ENCODE peak calls at places on chromosomes 7 and 10, in four cellular contexts. D, N, U and V are unnamed samples.

GRCh38 chr7:39565538-39565937 is 666 bp upstream of the YAE1 start:
- DNase-seq in U (no peak), D (no peak), N (no peak), V (no peak)

GRCh38 chr7:141147482-141147881 is 73.6 kb downstream of the TMEM178B start:
- DNase-seq in D (no peak), N (no peak), U (no peak), V (no peak)

GRCh38 chr10:21078410-21079329 is 181.6 kb upstream of the NEBL start:
- DNase-seq in U (peak; percentile 79), N (no peak), D (peak; percentile 61), V (peak; percentile 80)

GRCh38 chr10:103514244-103514643 is 20.7 kb downstream of the NEURL1 start:
- DNase-seq in N (no peak), D (no peak), U (peak; percentile 10), V (no peak)

GRCh38 chr7:66734006-66734405 is 6.5 kb upstream of the RABGEF1 start:
- DNase-seq in N (no peak), U (no peak), D (no peak), V (no peak)

GRCh38 chr10:69479737-69480412 is 28.6 kb downstream of the TSPAN15 start:
- DNase-seq in N (no peak), U (no peak), D (no peak), V (no peak)

GRCh38 chr10:34768261-34768971 is 46.7 kb downstream of the PARD3 start:
- DNase-seq in U (peak; percentile 49), D (peak; percentile 21), N (no peak), V (no peak)

GRCh38 chr7:70585071-70585470 is 546.9 kb upstream of the GALNT17 start:
- DNase-seq in U (no peak), N (no peak), D (no peak), V (no peak)

GRCh38 chr10:21368728-21369425 is 156.6 kb downstream of the SKIDA1 start:
- DNase-seq in U (peak; percentile 92), N (no peak), D (peak; percentile 23), V (no peak)

GRCh38 chr7:82017334-82017943 is 247.6 kb upstream of the HGF start:
- DNase-seq in D (peak; percentile 65), N (no peak), U (no peak), V (no peak)

GRCh38 chr7:128189231-128189930 is 51.7 kb upstream of the LEP start:
- DNase-seq in U (no peak), N (no peak), D (no peak), V (no peak)

GRCh38 chr10:30812018-30812851 is 182.7 kb upstream of the LYZL2 start:
- DNase-seq in N (no peak), D (peak; percentile 95), U (peak; percentile 59), V (no peak)

GRCh38 chr7:17302575-17303142 is 4.2 kb downstream of the AHR start:
- DNase-seq in N (no peak), D (peak; percentile 18), U (no peak), V (no peak)

GRCh38 chr7:139526578-139527544 is 3.4 kb downstream of the CLEC2L start:
- DNase-seq in U (no peak), N (no peak), D (peak; percentile 98), V (no peak)

GRCh38 chr7:45236666-45237065 is 79.1 kb downstream of the RAMP3 start:
- DNase-seq in D (peak; percentile 39), N (no peak), U (no peak), V (no peak)

GRCh38 chr10:93221521-93221920 is 147.8 kb downstream of the CYP26A1 start:
- DNase-seq in U (no peak), N (no peak), D (no peak), V (no peak)

GRCh38 chr10:126376956-126377355 is 11.3 kb downstream of the ADAM12 start:
- DNase-seq in U (no peak), N (no peak), D (peak; percentile 53), V (no peak)

GRCh38 chr10:128080231-128080630 is 46.0 kb downstream of the MKI67 start:
- DNase-seq in N (no peak), U (no peak), D (no peak), V (no peak)

GRCh38 chr7:130296221-130296951 is 3.4 kb downstream of the CPA4 start:
- DNase-seq in U (no peak), D (no peak), N (no peak), V (no peak)

GRCh38 chr7:7317850-7318249 is 135.5 kb downstream of the C1GALT1 start:
- DNase-seq in N (no peak), D (no peak), U (no peak), V (no peak)

GRCh38 chr7:20075992-20076813 is 141.0 kb downstream of the MACC1 start:
- DNase-seq in U (no peak), N (no peak), D (no peak), V (no peak)

GRCh38 chr10:17851611-17852010 is 42.5 kb downstream of the MRC1 start:
- DNase-seq in U (peak; percentile 29), N (no peak), D (no peak), V (peak; percentile 34)

GRCh38 chr10:13219685-13220670 is 14.2 kb downstream of the UCMA start:
- DNase-seq in U (no peak), N (no peak), D (peak; percentile 7), V (peak; percentile 6)

GRCh38 chr10:113131611-113132330 is 181.7 kb downstream of the TCF7L2 start:
- DNase-seq in D (peak; percentile 80), N (no peak), U (no peak), V (no peak)

GRCh38 chr10:79102056-79102874 is 33.5 kb downstream of the ZMIZ1 start:
- DNase-seq in D (peak; percentile 66), N (peak; percentile 13), U (peak; percentile 78), V (peak; percentile 62)

GRCh38 chr7:7732566-7733290 is 14.3 kb upstream of the RPA3 start:
- DNase-seq in D (peak; percentile 16), U (no peak), N (no peak), V (no peak)

GRCh38 chr7:103532955-103533354 is 86.9 kb upstream of the SLC26A5 start:
- DNase-seq in U (no peak), N (no peak), D (no peak), V (no peak)

GRCh38 chr10:131845505-131846223 is 55.1 kb upstream of the PPP2R2D start:
- DNase-seq in U (no peak), N (no peak), D (no peak), V (no peak)

GRCh38 chr10:121536271-121536918 is 61.8 kb downstream of the FGFR2 start:
- DNase-seq in D (no peak), U (no peak), N (no peak), V (peak; percentile 96)

GRCh38 chr7:21999896-22000295 is 54.2 kb upstream of the CDCA7L start:
- DNase-seq in D (peak; percentile 13), N (no peak), U (no peak), V (no peak)

GRCh38 chr10:43061331-43061730 is 15.5 kb upstream of the RET start:
- DNase-seq in D (no peak), U (no peak), N (no peak), V (no peak)